ENCODE peak calls at places on chromosomes 16 and 17, in six cellular contexts. One of them, this sample, is unnamed.

GRCh38 chr17:82098939-82099765 is 1.1 kb upstream of the FASN start:
- DNase-seq in A549: no peak
- DNase-seq in heart right ventricle: no peak
- DNase-seq in left lung: no peak
- DNase-seq in Panc1: no peak
- DNase-seq in tibial nerve: no peak
- DNase-seq in this sample: no peak

GRCh38 chr16:5336898-5337297 is 239.3 kb upstream of the EEF2KMT start:
- DNase-seq in left lung: no peak
- DNase-seq in A549: no peak
- DNase-seq in Panc1: no peak
- DNase-seq in heart right ventricle: no peak
- DNase-seq in tibial nerve: no peak
- DNase-seq in this sample: no peak

GRCh38 chr17:61981323-61981722 is 53.5 kb upstream of the INTS2 start:
- DNase-seq in heart right ventricle: no peak
- DNase-seq in left lung: no peak
- DNase-seq in A549: no peak
- DNase-seq in Panc1: no peak
- DNase-seq in tibial nerve: no peak
- DNase-seq in this sample: peak; percentile 21

GRCh38 chr16:87329436-87330256 is 12.5 kb upstream of the C16orf95 start:
- DNase-seq in left lung: peak; percentile 53
- DNase-seq in Panc1: no peak
- DNase-seq in tibial nerve: no peak
- DNase-seq in heart right ventricle: no peak
- DNase-seq in A549: no peak
- DNase-seq in this sample: no peak

GRCh38 chr16:53780051-53780450 is 76.1 kb downstream of the FTO start:
- DNase-seq in heart right ventricle: no peak
- DNase-seq in tibial nerve: no peak
- DNase-seq in Panc1: no peak
- DNase-seq in left lung: no peak
- DNase-seq in A549: no peak
- DNase-seq in this sample: no peak

GRCh38 chr17:80152057-80152831 is 5.3 kb upstream of the EIF4A3 start:
- DNase-seq in tibial nerve: no peak
- DNase-seq in Panc1: no peak
- DNase-seq in heart right ventricle: no peak
- DNase-seq in left lung: no peak
- DNase-seq in A549: no peak
- DNase-seq in this sample: no peak

GRCh38 chr16:55340445-55340844 is 16.4 kb downstream of the IRX6 start:
- DNase-seq in left lung: no peak
- DNase-seq in heart right ventricle: no peak
- DNase-seq in A549: no peak
- DNase-seq in tibial nerve: no peak
- DNase-seq in Panc1: no peak
- DNase-seq in this sample: no peak

GRCh38 chr16:84308120-84308519 is 13.4 kb downstream of the WFDC1 start:
- DNase-seq in Panc1: no peak
- DNase-seq in tibial nerve: no peak
- DNase-seq in heart right ventricle: peak; percentile 57
- DNase-seq in left lung: no peak
- DNase-seq in A549: peak; percentile 64
- DNase-seq in this sample: peak; percentile 17

GRCh38 chr16:60902114-60902513 is 1134.1 kb downstream of the CDH8 start:
- DNase-seq in Panc1: no peak
- DNase-seq in A549: no peak
- DNase-seq in heart right ventricle: no peak
- DNase-seq in tibial nerve: no peak
- DNase-seq in left lung: no peak
- DNase-seq in this sample: no peak

GRCh38 chr17:63369233-63369632 is 76.9 kb downstream of the CYB561 start:
- DNase-seq in heart right ventricle: no peak
- DNase-seq in A549: no peak
- DNase-seq in tibial nerve: no peak
- DNase-seq in left lung: no peak
- DNase-seq in Panc1: no peak
- DNase-seq in this sample: no peak

GRCh38 chr16:7613518-7613917 is 280.9 kb downstream of the RBFOX1 start:
- DNase-seq in Panc1: no peak
- DNase-seq in tibial nerve: no peak
- DNase-seq in heart right ventricle: no peak
- DNase-seq in A549: no peak
- DNase-seq in left lung: no peak
- DNase-seq in this sample: no peak

GRCh38 chr17:278055-279028 is 74.3 kb downstream of the RPH3AL start:
- DNase-seq in left lung: no peak
- DNase-seq in tibial nerve: no peak
- DNase-seq in heart right ventricle: no peak
- DNase-seq in A549: no peak
- DNase-seq in Panc1: no peak
- DNase-seq in this sample: no peak

GRCh38 chr17:78300962-78301820 is 58.7 kb downstream of the SOCS3 start:
- DNase-seq in heart right ventricle: no peak
- DNase-seq in left lung: no peak
- DNase-seq in Panc1: no peak
- DNase-seq in A549: no peak
- DNase-seq in tibial nerve: no peak
- DNase-seq in this sample: peak; percentile 86

GRCh38 chr16:86300746-86301480 is 209.4 kb upstream of the FOXF1 start:
- DNase-seq in heart right ventricle: no peak
- DNase-seq in Panc1: no peak
- DNase-seq in tibial nerve: no peak
- DNase-seq in A549: no peak
- DNase-seq in left lung: no peak
- DNase-seq in this sample: no peak

GRCh38 chr17:7204335-7204734 is 15.3 kb downstream of the DLG4 start:
- DNase-seq in tibial nerve: no peak
- DNase-seq in A549: no peak
- DNase-seq in Panc1: no peak
- DNase-seq in left lung: no peak
- DNase-seq in heart right ventricle: no peak
- DNase-seq in this sample: no peak

GRCh38 chr16:21628196-21628726 is 24.1 kb downstream of the IGSF6 start:
- DNase-seq in tibial nerve: no peak
- DNase-seq in Panc1: no peak
- DNase-seq in left lung: no peak
- DNase-seq in A549: no peak
- DNase-seq in heart right ventricle: no peak
- DNase-seq in this sample: no peak

GRCh38 chr17:81260171-81260570 is 21.1 kb downstream of the NDUFAF8 start:
- DNase-seq in left lung: no peak
- DNase-seq in Panc1: no peak
- DNase-seq in A549: no peak
- DNase-seq in tibial nerve: no peak
- DNase-seq in heart right ventricle: no peak
- DNase-seq in this sample: no peak

GRCh38 chr17:56593741-56594527 is 435 bp downstream of the NOG start:
- DNase-seq in Panc1: no peak
- DNase-seq in tibial nerve: no peak
- DNase-seq in A549: peak; percentile 71
- DNase-seq in heart right ventricle: peak; percentile 64
- DNase-seq in left lung: peak; percentile 91
- DNase-seq in this sample: peak; percentile 44
- H3K4me3 ChIP-seq in Panc1: peak overlapping the region; percentile 87
- H3K4me3 ChIP-seq in tibial nerve: peak overlapping the region; percentile 58
- H3K4me3 ChIP-seq in A549: peak overlapping the region; percentile 51
- H3K4me3 ChIP-seq in heart right ventricle: peak overlapping the region; percentile 59
- H3K4me3 ChIP-seq in left lung: peak overlapping the region; percentile 31
- H3K4me3 ChIP-seq in this sample: peak overlapping the region; percentile 44

GRCh38 chr17:16461606-16461866 is 30.5 kb downstream of the LRRC75A start:
- DNase-seq in left lung: no peak
- DNase-seq in A549: no peak
- DNase-seq in Panc1: no peak
- DNase-seq in heart right ventricle: no peak
- DNase-seq in tibial nerve: no peak
- DNase-seq in this sample: no peak

GRCh38 chr17:16464001-16464640 is 27.9 kb downstream of the LRRC75A start:
- DNase-seq in heart right ventricle: no peak
- DNase-seq in left lung: no peak
- DNase-seq in A549: no peak
- DNase-seq in Panc1: no peak
- DNase-seq in tibial nerve: no peak
- DNase-seq in this sample: no peak

GRCh38 chr17:16462070-16462864 is 29.7 kb downstream of the LRRC75A start:
- DNase-seq in left lung: no peak
- DNase-seq in A549: no peak
- DNase-seq in tibial nerve: no peak
- DNase-seq in Panc1: no peak
- DNase-seq in heart right ventricle: no peak
- DNase-seq in this sample: no peak

GRCh38 chr17:16464641-16465312 is 27.2 kb downstream of the LRRC75A start:
- DNase-seq in heart right ventricle: no peak
- DNase-seq in Panc1: no peak
- DNase-seq in left lung: no peak
- DNase-seq in A549: no peak
- DNase-seq in tibial nerve: no peak
- DNase-seq in this sample: no peak

GRCh38 chr17:16463341-16464000 is 28.5 kb downstream of the LRRC75A start:
- DNase-seq in tibial nerve: no peak
- DNase-seq in A549: no peak
- DNase-seq in left lung: no peak
- DNase-seq in heart right ventricle: peak; percentile 52
- DNase-seq in Panc1: no peak
- DNase-seq in this sample: peak; percentile 46
- TF ChIP-seq CTCF in tibial nerve: no peak
- TF ChIP-seq CTCF in A549: no peak
- TF ChIP-seq CTCF in left lung: no peak
- TF ChIP-seq CTCF in heart right ventricle: no peak
- TF ChIP-seq CTCF in Panc1: no peak
- TF ChIP-seq CTCF in this sample: peak; percentile 46

GRCh38 chr17:10797848-10798328 is 6.0 kb downstream of the TMEM238L start:
- DNase-seq in heart right ventricle: no peak
- DNase-seq in Panc1: no peak
- DNase-seq in tibial nerve: no peak
- DNase-seq in left lung: no peak
- DNase-seq in A549: no peak
- DNase-seq in this sample: no peak
- H3K4me3 ChIP-seq in heart right ventricle: no peak overlapping the region
- H3K4me3 ChIP-seq in Panc1: no peak overlapping the region
- H3K4me3 ChIP-seq in tibial nerve: no peak overlapping the region
- H3K4me3 ChIP-seq in left lung: no peak overlapping the region
- H3K4me3 ChIP-seq in A549: no peak overlapping the region
- H3K4me3 ChIP-seq in this sample: no peak overlapping the region

DNA sequence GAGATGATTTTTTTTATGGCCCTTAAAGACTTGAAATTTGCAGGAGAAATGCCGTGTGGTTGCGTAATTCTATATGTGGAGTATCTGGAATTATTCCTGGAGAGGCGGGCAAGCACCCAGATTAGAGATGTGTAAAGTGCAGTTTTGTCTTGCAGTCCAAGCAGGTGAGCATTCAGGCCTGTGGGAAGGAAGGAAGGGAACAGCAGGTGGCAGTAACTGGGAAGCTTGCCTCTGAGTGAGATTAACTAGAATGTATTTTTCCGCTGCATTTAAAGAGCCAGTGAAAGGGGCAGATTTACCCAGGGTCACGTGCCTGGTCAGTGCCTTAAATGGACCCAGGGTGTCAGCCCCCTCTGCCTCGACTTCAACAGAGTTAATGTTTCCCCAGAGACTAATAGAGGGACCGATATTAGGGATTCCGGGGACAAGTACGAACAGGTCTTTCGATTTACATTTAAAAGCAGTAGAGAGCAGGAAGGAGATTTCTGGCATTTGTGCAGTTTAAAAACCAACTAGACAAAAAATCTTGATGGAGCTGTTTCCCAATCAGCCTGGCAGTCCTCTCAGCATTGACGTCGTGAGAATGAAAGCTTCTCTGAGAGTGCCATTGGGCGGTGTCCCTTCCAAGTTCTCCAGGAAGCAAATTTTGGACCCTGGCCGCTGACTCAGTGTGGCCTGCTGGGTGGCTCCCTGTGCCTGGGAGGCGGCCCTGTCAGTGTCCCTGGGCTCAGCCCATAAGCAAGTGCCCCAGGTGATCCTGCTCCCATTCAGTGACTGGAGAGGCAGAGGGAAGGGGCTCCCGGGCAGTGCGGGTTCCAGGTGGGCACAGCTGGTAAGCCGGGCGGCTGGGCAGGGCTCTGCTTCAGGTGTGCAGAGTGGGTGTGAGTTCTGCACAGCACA is 38.2 kb downstream of the KSR1 start:
- DNase-seq in left lung: peak; percentile 83
- DNase-seq in Panc1: no peak
- DNase-seq in tibial nerve: peak; percentile 63
- DNase-seq in A549: peak; percentile 71
- DNase-seq in heart right ventricle: peak; percentile 63
- DNase-seq in this sample: peak; percentile 72
- TF ChIP-seq CTCF in left lung: no peak
- TF ChIP-seq CTCF in Panc1: no peak
- TF ChIP-seq CTCF in tibial nerve: peak; percentile 13
- TF ChIP-seq CTCF in A549: peak; percentile 82
- TF ChIP-seq CTCF in heart right ventricle: no peak
- TF ChIP-seq CTCF in this sample: peak; percentile 61

DNA sequence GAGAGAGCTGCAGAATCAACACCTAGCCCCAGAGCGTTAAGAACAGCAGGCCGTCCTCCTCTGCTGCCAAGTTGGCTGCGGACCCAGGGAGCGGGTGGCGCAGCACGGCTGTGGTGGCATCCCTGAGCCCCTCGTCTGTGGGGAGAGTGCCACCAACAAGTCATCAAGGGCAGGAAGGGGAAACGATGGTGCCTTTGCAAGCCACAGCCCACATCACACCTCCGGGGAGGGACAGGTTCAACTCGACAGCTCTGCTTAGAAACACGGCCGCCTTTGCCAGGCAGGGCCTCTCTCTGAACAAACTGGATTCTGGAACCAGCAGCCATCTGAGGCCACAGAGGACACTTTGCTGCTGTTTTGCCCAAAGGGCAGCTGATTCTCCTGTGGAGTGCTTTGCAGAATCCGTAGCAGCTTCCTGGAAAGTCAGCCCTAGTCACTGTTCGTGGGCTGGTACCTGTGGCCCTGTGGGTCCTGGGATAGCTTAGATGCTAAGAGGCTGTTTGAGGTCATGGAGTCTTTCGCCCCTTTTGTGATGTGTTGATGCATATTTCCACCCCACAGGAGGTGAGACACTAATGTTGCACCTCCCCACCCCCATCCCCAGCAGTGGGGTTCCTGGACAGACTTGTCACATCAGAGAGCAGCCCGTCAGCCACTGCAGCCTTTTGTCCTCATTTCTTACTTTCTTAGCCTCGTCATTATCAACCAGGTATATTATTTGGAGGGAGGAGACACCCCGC is 270.6 kb downstream of the CPPED1 start:
- DNase-seq in tibial nerve: no peak
- DNase-seq in heart right ventricle: no peak
- DNase-seq in Panc1: no peak
- DNase-seq in left lung: no peak
- DNase-seq in A549: no peak
- DNase-seq in this sample: no peak
- H3K4me3 ChIP-seq in tibial nerve: no peak overlapping the region
- H3K4me3 ChIP-seq in heart right ventricle: no peak overlapping the region
- H3K4me3 ChIP-seq in Panc1: no peak overlapping the region
- H3K4me3 ChIP-seq in left lung: no peak overlapping the region
- H3K4me3 ChIP-seq in A549: no peak overlapping the region
- H3K4me3 ChIP-seq in this sample: no peak overlapping the region

GRCh38 chr17:8832711-8833352 is 33.7 kb upstream of the MFSD6L start:
- DNase-seq in Panc1: no peak
- DNase-seq in tibial nerve: no peak
- DNase-seq in A549: no peak
- DNase-seq in heart right ventricle: peak; percentile 31
- DNase-seq in left lung: peak; percentile 88
- DNase-seq in this sample: no peak
- TF ChIP-seq CTCF in Panc1: peak; percentile 90
- TF ChIP-seq CTCF in tibial nerve: no peak
- TF ChIP-seq CTCF in A549: peak; percentile 51
- TF ChIP-seq CTCF in heart right ventricle: peak; percentile 13
- TF ChIP-seq CTCF in left lung: peak; percentile 18
- TF ChIP-seq CTCF in this sample: no peak